ENCODE peak calls at places on chromosome X, in six cellular contexts. W is mesenchymal stem cell, V is H9, N is mesendoderm, Y is IMR-90, J is H1. M is an unnamed sample.
A peak's percentile ranks its signal among the peaks of the same experiment; 100 is the strongest.

GRCh38 chrX:11064276-11064675 is 46.9 kb upstream of the HCCS start:
- DNase-seq in W (no peak), V (no peak), N (no peak), Y (no peak), J (no peak), M (no peak)

GRCh38 chrX:133229361-133229760 is 11.2 kb upstream of the TFDP3 start:
- DNase-seq in W (peak; percentile 3), V (no peak), N (no peak), Y (peak; percentile 17), J (no peak), M (no peak)

GRCh38 chrX:134718329-134719317 is 60.4 kb upstream of the PLAC1 start:
- DNase-seq in W (peak; percentile 94), V (no peak), N (peak; percentile 95), Y (peak; percentile 95), J (no peak), M (no peak)

GRCh38 chrX:68829594-68830485 is 1.0 kb downstream of the EFNB1 start:
- DNase-seq in W (peak; percentile 46), V (peak; percentile 25), N (no peak), Y (peak; percentile 19), J (peak; percentile 40), M (no peak)

GRCh38 chrX:139112432-139112831 is 400.9 kb upstream of the FGF13 start:
- DNase-seq in W (no peak), V (no peak), N (no peak), Y (no peak), J (no peak), M (no peak)

GRCh38 chrX:9646471-9647038 is 119.1 kb downstream of the GPR143 start:
- DNase-seq in W (peak; percentile 57), V (no peak), N (peak; percentile 52), Y (peak; percentile 36), J (no peak), M (no peak)

GRCh38 chrX:63428348-63428747 is 77.2 kb upstream of the SPIN4 start:
- DNase-seq in W (no peak), V (no peak), N (no peak), Y (peak; percentile 8), J (no peak), M (no peak)

GRCh38 chrX:70444326-70445196 is at the start of gene DLG3:
- DNase-seq in W (peak; percentile 26), V (peak; percentile 64), N (peak; percentile 56), Y (peak; percentile 51), J (peak; percentile 66), M (no peak)

GRCh38 chrX:147910607-147911006 is 1.1 kb upstream of the FMR1 start:
- DNase-seq in W (no peak), V (no peak), N (no peak), Y (no peak), J (no peak), M (no peak)

GRCh38 chrX:147914609-147915008 is 2.9 kb downstream of the FMR1 start:
- DNase-seq in W (no peak), V (no peak), N (no peak), Y (no peak), J (no peak), M (no peak)

GRCh38 chrX:147913570-147913969 is 1.9 kb downstream of the FMR1 start:
- DNase-seq in W (no peak), V (no peak), N (no peak), Y (no peak), J (no peak), M (no peak)

GRCh38 chrX:147912093-147912801 is 528 bp downstream of the FMR1 start:
- DNase-seq in W (peak; percentile 60), V (no peak), N (peak; percentile 69), Y (peak; percentile 31), J (peak; percentile 50), M (peak; percentile 12)

DNA sequence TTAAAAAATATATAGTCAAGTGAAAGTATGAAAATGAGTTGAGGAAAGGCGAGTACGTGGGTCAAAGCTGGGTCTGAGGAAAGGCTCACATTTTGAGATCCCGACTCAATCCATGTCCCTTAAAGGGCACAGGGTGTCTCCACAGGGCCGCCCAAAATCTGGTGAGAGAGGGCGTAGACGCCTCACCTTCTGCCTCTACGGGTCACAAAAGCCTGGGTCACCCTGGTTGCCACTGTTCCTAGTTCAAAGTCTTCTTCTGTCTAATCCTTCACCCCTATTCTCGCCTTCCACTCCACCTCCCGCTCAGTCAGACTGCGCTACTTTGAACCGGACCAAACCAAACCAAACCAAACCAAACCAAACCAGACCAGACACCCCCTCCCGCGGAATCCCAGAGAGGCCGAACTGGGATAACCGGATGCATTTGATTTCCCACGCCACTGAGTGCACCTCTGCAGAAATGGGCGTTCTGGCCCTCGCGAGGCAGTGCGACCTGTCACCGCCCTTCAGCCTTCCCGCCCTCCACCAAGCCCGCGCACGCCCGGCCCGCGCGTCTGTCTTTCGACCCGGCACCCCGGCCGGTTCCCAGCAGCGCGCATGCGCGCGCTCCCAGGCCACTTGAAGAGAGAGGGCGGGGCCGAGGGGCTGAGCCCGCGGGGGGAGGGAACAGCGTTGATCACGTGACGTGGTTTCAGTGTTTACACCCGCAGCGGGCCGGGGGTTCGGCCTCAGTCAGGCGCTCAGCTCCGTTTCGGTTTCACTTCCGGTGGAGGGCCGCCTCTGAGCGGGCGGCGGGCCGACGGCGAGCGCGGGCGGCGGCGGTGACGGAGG is at the start of gene FMR1:
- DNase-seq in W (peak; percentile 91), V (peak; percentile 88), N (peak; percentile 92), Y (peak; percentile 86), J (peak; percentile 85), M (peak; percentile 84)
- H3K23ac ChIP-seq in W (no peak within 1 kb of the TSS), V (no peak within 1 kb of the TSS), N (no peak within 1 kb of the TSS), Y (peak within 1 kb of the TSS; percentile 31), J (no peak within 1 kb of the TSS), M (no peak within 1 kb of the TSS)

DNA sequence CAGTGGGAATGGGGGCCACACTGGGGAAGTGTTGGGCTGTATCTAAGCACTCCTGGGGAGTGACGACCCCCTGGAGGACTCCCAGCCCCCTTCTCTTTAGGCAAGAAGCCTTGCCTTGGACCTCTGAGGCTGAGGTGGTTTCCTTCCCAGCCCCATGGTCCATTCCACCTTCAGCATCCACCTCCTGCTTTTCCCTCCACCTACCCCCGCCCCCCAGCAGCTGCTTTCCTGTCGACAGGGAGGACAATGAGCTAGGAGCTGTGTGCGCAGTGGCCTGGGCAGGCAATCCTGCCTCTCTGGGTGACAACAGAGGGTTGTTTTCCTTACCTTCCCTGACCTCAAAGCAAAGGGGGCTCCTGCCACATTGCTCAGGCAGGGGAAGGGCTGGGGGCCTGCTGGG is 123.5 kb downstream of the BCOR start:
- DNase-seq in W (no peak), V (peak; percentile 49), N (peak; percentile 49), Y (no peak), J (no peak), M (no peak)
- H2AK5ac ChIP-seq in W (peak overlapping the region; percentile 36), V (no peak overlapping the region), N (no peak overlapping the region), Y (no peak overlapping the region), J (no peak overlapping the region), M (no peak overlapping the region)

GRCh38 chrX:20313889-20314288 is 47.2 kb upstream of the RPS6KA3 start:
- DNase-seq in W (no peak), V (no peak), N (no peak), Y (no peak), J (no peak), M (no peak)
- H3K27ac ChIP-seq in W (no peak overlapping the region), V (no peak overlapping the region), N (no peak overlapping the region), Y (no peak overlapping the region), J (no peak overlapping the region), M (no peak overlapping the region)

DNA sequence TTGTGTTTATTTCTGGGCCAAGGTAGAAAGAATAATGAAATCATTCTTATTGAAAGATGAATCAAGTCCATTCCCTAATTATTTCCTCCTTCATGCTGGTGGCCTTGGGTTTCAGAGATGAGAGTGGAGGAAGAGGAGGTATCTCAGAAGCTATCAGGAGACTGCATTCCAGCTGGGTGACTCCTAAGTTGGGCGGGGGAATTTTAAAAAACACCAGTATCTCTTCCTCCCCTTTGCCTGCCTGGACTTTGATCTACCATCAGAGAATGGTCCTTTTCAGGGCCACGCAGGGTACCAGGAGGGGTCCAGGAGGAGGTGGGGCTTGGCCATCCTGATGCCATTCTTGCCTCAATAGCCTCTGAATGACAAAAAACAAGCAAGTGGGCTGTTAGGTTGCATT is 104.4 kb downstream of the ASMT start:
- DNase-seq in W (no peak), V (no peak), N (peak; percentile 36), Y (no peak), J (no peak), M (no peak)
- H3K23ac ChIP-seq in W (no peak overlapping the region), V (no peak overlapping the region), N (no peak overlapping the region), Y (no peak overlapping the region), J (no peak overlapping the region), M (no peak overlapping the region)

GRCh38 chrX:55716937-55717336 is 612 bp upstream of the RRAGB start:
- DNase-seq in W (no peak), V (no peak), N (no peak), Y (no peak), J (no peak), M (no peak)

GRCh38 chrX:55714111-55714510 is 3.4 kb upstream of the RRAGB start:
- DNase-seq in W (no peak), V (no peak), N (no peak), Y (no peak), J (no peak), M (no peak)

GRCh38 chrX:55715847-55716246 is 1.7 kb upstream of the RRAGB start:
- DNase-seq in W (no peak), V (peak; percentile 50), N (peak; percentile 19), Y (no peak), J (no peak), M (no peak)

GRCh38 chrX:55713635-55714034 is 3.9 kb upstream of the RRAGB start:
- DNase-seq in W (no peak), V (no peak), N (no peak), Y (no peak), J (no peak), M (no peak)

DNA sequence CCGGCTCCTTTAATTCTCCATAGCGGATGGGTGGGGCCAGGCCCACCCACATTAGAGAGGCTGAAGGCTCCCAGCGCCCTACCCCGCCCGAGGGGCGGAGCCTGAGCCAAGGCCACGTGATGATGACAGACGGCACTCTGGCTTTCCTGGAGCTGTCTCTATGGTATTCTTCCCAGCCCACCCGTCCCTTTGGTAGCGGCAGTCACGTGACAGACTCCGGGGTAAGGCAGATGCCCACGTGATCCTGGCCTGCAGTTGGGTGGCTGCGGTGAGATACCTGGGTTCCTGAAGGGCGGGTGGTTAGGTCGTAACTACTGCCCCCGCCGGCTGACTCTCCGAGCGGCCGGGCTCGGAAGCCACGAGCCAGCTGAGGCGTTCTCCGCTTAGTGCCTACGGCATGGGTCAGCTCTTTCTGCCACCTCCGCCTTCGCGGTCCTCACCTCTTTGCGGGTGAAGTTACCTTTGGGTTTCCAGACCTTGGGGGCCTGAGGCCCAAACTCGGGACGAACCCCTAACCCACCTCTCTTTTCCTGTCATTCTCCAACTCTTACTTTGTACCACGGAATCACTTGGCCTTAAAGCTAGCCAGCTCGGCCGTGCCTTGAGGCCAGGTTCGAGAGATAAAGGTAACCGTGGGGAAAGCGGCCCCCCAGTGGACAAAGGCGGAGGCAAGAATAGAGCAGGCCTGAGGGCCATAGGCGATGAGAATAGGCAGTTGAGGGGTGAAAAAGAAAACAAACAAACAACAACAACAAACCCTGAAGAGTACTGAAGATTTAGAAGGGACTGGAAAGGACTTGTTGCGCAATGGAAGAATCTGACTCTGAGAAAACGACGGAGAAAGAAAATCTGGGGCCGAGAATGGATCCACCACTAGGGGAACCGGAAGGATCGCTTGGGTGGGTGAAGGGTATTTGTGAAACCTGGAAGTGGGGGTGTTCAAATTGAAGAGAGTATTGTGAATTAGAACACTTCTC is at the start of gene RRAGB:
- DNase-seq in W (peak; percentile 95), V (peak; percentile 95), N (peak; percentile 97), Y (peak; percentile 91), J (peak; percentile 75), M (peak; percentile 72)
- H2AK5ac ChIP-seq in W (no peak within 1 kb of the TSS), V (no peak within 1 kb of the TSS), N (no peak within 1 kb of the TSS), Y (no peak within 1 kb of the TSS), J (no peak within 1 kb of the TSS), M (no peak within 1 kb of the TSS)